ENCODE peak calls at places on chromosomes 12 and 14, in ten cellular contexts. J is amniotic stem cell; U is stimulated activated CD4-positive, alpha-beta T cell treated with anti-CD3 and anti-CD28 coated beads, Interleukin-12 subunit alpha, Interleukin-12 subunit beta, amount 100 ng/mL, for 48 hours; P is ELF-1; M is tibial nerve; W is ureter; A is SW480; S is NCI-H1105; C is stomach; R is NB4. Z is an unnamed sample.

GRCh38 chr12:4564819-4565218 is 2.8 kb downstream of the DYRK4 start:
- DNase-seq in C (no peak), P (no peak), S (no peak), A (no peak), R (no peak), M (no peak), U (no peak), J (no peak), W (no peak), Z (no peak)

GRCh38 chr12:93591137-93591868 is 18.8 kb downstream of the SOCS2 start:
- DNase-seq in P (peak), W (peak), C (peak), A (peak), S (peak), J (peak), U (no peak), M (peak), R (peak), Z (no peak)

GRCh38 chr14:59823190-59823589 is 47.4 kb downstream of the RTN1 start:
- DNase-seq in A (no peak), M (no peak), C (no peak), J (no peak), S (no peak), U (no peak), P (no peak), W (no peak), R (no peak), Z (no peak)

GRCh38 chr12:3634348-3634747 is 118.6 kb downstream of the CRACR2A start:
- DNase-seq in C (no peak), U (no peak), P (peak), W (no peak), M (no peak), J (no peak), A (no peak), S (no peak), R (no peak), Z (no peak)

GRCh38 chr14:23153891-23154796 is 29.3 kb downstream of the SLC7A8 start:
- DNase-seq in R (peak), C (peak), J (peak), U (no peak), W (peak), S (no peak), M (peak), P (peak), A (peak), Z (no peak)

GRCh38 chr12:84763112-84763511 is 149.5 kb downstream of the SLC6A15 start:
- DNase-seq in A (no peak), M (no peak), C (no peak), U (no peak), J (no peak), R (no peak), P (no peak), S (no peak), W (no peak), Z (no peak)

GRCh38 chr12:132776816-132777568 is 15.4 kb upstream of the ANKLE2 start:
- DNase-seq in P (no peak), S (no peak), C (no peak), J (no peak), A (no peak), U (no peak), W (peak), M (peak), R (no peak), Z (no peak)

GRCh38 chr12:6700646-6701051 is at the start of gene PIANP:
- DNase-seq in R (no peak), W (no peak), P (peak), J (peak), U (no peak), S (peak), A (no peak), M (no peak), C (peak), Z (no peak)

GRCh38 chr12:27236498-27236897 is 7.6 kb upstream of the STK38L start:
- DNase-seq in M (no peak), R (peak), U (no peak), S (no peak), C (no peak), J (no peak), A (no peak), P (no peak), W (no peak), Z (no peak)

GRCh38 chr14:99229654-99230215 is 42.3 kb downstream of the BCL11B start:
- DNase-seq in U (no peak), C (no peak), R (no peak), M (no peak), S (no peak), W (no peak), J (no peak), A (peak), P (peak), Z (no peak)

Z was measured in HepG2.